ENCODE peak calls at places on chromosomes 13 and 19, in six cellular contexts. F is PC-3, M is aorta, W is IMR-90, N is A549, Y is OCI-LY7. U is an unnamed sample.

GRCh38 chr13:89832827-89833226 is 1514.7 kb upstream of the MIR17HG start:
- DNase-seq in F (no peak), M (no peak), W (peak; percentile 5), N (peak; percentile 48), Y (no peak), U (no peak)

GRCh38 chr13:41411536-41411935 is 45.8 kb upstream of the RGCC start:
- DNase-seq in F (peak; percentile 58), M (no peak), W (peak; percentile 71), N (peak; percentile 29), Y (peak; percentile 65), U (peak; percentile 74)

GRCh38 chr19:38194061-38194701 is 29.8 kb downstream of the DPF1 start:
- DNase-seq in F (peak; percentile 49), M (no peak), W (no peak), N (peak; percentile 78), Y (no peak), U (no peak)

GRCh38 chr13:44142540-44142867 is 231.1 kb upstream of the SERP2 start:
- DNase-seq in F (no peak), M (no peak), W (no peak), N (no peak), Y (no peak), U (no peak)

GRCh38 chr13:44439615-44440014 is 66.0 kb downstream of the SERP2 start:
- DNase-seq in F (no peak), M (no peak), W (no peak), N (no peak), Y (no peak), U (no peak)

GRCh38 chr13:27797228-27797624 is 4.9 kb downstream of the GSX1 start:
- DNase-seq in F (peak; percentile 32), M (no peak), W (peak; percentile 30), N (peak; percentile 40), Y (no peak), U (no peak)

GRCh38 chr19:19372656-19373416 is 32.6 kb upstream of the GATAD2A start:
- DNase-seq in F (peak; percentile 78), M (peak; percentile 87), W (peak; percentile 45), N (peak; percentile 61), Y (peak; percentile 90), U (peak; percentile 77)

GRCh38 chr19:55345818-55346724 is 6.4 kb downstream of the KMT5C start:
- DNase-seq in F (no peak), M (no peak), W (no peak), N (peak; percentile 72), Y (no peak), U (no peak)

GRCh38 chr19:11849264-11849615 is 714 bp downstream of the ZNF439 start:
- DNase-seq in F (no peak), M (no peak), W (no peak), N (no peak), Y (peak; percentile 79), U (no peak)

GRCh38 chr13:66410314-66410713 is 819.8 kb downstream of the PCDH9 start:
- DNase-seq in F (no peak), M (no peak), W (no peak), N (no peak), Y (no peak), U (no peak)

GRCh38 chr13:76161143-76161542 is 525.0 kb downstream of the LMO7 start:
- DNase-seq in F (no peak), M (peak; percentile 59), W (peak; percentile 17), N (no peak), Y (no peak), U (no peak)

GRCh38 chr19:1318678-1319471 is 33.2 kb downstream of the EFNA2 start:
- DNase-seq in F (no peak), M (no peak), W (no peak), N (no peak), Y (no peak), U (peak; percentile 40)

GRCh38 chr13:64289702-64290101 is 2874.1 kb upstream of the PCDH20 start:
- DNase-seq in F (no peak), M (no peak), W (no peak), N (no peak), Y (no peak), U (no peak)

GRCh38 chr19:38650911-38651584 is 3.6 kb downstream of the ACTN4 start:
- DNase-seq in F (peak; percentile 71), M (no peak), W (peak; percentile 60), N (peak; percentile 67), Y (no peak), U (no peak)

GRCh38 chr13:31556376-31556775 is 182.9 kb upstream of the RXFP2 start:
- DNase-seq in F (no peak), M (no peak), W (peak; percentile 2), N (no peak), Y (no peak), U (no peak)

GRCh38 chr13:48320396-48320790 is 16.8 kb downstream of the RB1 start:
- DNase-seq in F (no peak), M (no peak), W (no peak), N (no peak), Y (no peak), U (no peak)

GRCh38 chr13:41403983-41404382 is 53.4 kb upstream of the RGCC start:
- DNase-seq in F (no peak), M (no peak), W (no peak), N (no peak), Y (no peak), U (no peak)

GRCh38 chr19:48113190-48113917 is 2.7 kb upstream of the PLA2G4C start:
- DNase-seq in F (no peak), M (no peak), W (peak; percentile 18), N (peak; percentile 31), Y (no peak), U (no peak)

GRCh38 chr19:40247735-40248262 is 21.3 kb upstream of the CCNP start:
- DNase-seq in F (no peak), M (no peak), W (no peak), N (no peak), Y (no peak), U (no peak)

GRCh38 chr19:2765376-2765775 is 17.7 kb downstream of the SGTA start:
- DNase-seq in F (no peak), M (no peak), W (no peak), N (no peak), Y (no peak), U (no peak)

GRCh38 chr13:72527333-72527732 is 200.1 kb downstream of the MZT1 start:
- DNase-seq in F (no peak), M (no peak), W (no peak), N (no peak), Y (no peak), U (no peak)

GRCh38 chr13:48561461-48562224 is 28.8 kb upstream of the RCBTB2 start:
- DNase-seq in F (peak; percentile 61), M (no peak), W (no peak), N (no peak), Y (peak; percentile 31), U (no peak)

GRCh38 chr13:29934531-29935308 is 84.3 kb upstream of the UBL3 start:
- DNase-seq in F (peak; percentile 32), M (no peak), W (no peak), N (no peak), Y (no peak), U (no peak)

GRCh38 chr19:39811064-39811463 is 22.9 kb downstream of the DYRK1B start:
- DNase-seq in F (no peak), M (no peak), W (no peak), N (no peak), Y (no peak), U (no peak)

GRCh38 chr13:99228737-99229691 is 28.4 kb downstream of the UBAC2 start:
- DNase-seq in F (peak; percentile 78), M (no peak), W (peak; percentile 87), N (no peak), Y (peak; percentile 95), U (no peak)

GRCh38 chr13:45055198-45055901 is 65.0 kb upstream of the GTF2F2 start:
- DNase-seq in F (peak; percentile 93), M (no peak), W (peak; percentile 93), N (peak; percentile 22), Y (no peak), U (no peak)

DNA sequence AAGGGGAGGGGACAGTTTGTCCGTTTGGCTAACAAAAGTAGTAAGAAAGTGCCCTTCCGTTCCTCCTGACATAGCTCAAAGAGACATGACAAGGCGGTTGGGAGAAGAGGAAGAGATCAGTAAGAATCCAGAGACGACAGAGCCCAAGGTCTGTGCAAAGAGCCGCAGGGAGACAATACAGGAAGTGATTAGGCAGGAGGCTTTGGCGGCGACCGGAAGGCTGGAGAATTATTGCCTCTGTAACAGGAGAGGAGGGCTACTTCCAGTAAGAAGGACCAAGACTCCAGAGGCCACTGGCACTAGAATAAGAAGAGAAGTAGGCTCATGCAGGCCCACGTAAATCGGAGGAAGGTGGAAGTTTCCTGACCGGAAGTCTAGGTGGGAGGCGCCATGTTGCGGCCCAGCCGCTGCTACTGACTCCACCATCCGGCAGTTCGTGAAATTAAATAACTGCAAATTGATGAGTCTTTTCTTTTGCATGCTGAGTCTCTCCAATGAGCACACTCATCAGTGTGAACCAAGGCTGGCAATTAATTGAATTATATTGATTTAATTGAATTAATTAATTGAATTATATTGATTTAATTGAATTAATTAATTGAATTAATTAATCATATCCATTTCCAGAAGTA is 9.9 kb downstream of the RFX2 start:
- DNase-seq in F (no peak), M (no peak), W (no peak), N (no peak), Y (no peak), U (no peak)
- H3K4me3 ChIP-seq in F (no peak overlapping the region), M (no peak overlapping the region), W (no peak overlapping the region), N (no peak overlapping the region), Y (no peak overlapping the region), U (no peak overlapping the region)

GRCh38 chr19:57106646-57107235 is 13.0 kb upstream of the USP29 start:
- DNase-seq in F (no peak), M (no peak), W (no peak), N (no peak), Y (no peak), U (no peak)
- H3K9me3 ChIP-seq in F (peaks cover 25% of the 10 kb centered on the region), M (peaks cover 1% of the 10 kb centered on the region), W (peaks cover 15% of the 10 kb centered on the region), N (peaks cover 84% of the 10 kb centered on the region), Y (peaks cover 19% of the 10 kb centered on the region), U (peaks cover 33% of the 10 kb centered on the region)

DNA sequence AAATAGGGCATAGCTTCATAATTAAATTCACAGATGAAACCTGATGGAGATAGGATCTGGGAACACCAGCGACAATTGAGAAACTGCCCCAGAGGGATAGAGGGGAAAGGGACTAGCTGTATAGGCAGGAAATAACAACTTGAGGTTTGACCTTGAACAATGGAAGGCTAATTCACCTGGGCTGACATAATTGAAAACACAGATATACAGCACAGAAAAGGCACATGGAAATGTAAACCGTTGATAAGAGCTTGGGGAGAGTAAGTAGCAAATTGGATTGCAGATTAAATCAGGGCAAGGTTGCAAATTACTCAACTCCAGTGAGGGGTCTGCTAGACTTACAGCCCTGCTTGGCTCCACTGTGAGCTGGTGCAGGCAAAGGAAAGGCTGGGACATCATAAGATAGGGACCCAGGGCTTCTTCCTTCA is 246.7 kb downstream of the DLEU7 start:
- DNase-seq in F (no peak), M (no peak), W (no peak), N (no peak), Y (peak; percentile 31), U (no peak)
- H3K4me1 ChIP-seq in F (peaks cover 6% of the 10 kb centered on the region), M (no peaks in the 10 kb centered on the region), W (no peaks in the 10 kb centered on the region), N (peaks cover 4% of the 10 kb centered on the region), Y (peaks cover 78% of the 10 kb centered on the region), U (peaks cover 4% of the 10 kb centered on the region)

DNA sequence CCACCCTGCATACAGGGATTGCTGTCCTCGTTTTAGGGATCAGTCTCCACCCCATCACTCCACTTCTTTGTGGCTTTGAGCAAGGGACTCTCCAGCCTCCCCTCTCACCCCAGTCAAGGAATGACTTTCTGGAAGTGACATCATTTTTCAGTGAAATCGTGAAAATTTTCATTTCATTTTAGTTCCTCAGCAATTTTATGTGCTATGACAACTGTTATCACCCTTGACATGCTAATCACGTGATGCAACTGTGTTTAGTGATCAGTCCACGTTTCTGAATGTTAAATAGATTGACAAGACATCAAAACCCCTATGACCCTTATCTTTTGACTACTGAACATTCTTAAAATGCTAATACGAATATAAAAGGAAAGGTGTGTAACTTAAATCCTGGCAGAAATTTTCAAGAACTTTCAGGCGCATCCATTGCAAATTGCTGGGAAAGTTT is 8.0 kb downstream of the C19orf81 start:
- DNase-seq in F (no peak), M (no peak), W (no peak), N (no peak), Y (no peak), U (no peak)
- H3K4me3 ChIP-seq in F (peak overlapping the region; percentile 45), M (no peak overlapping the region), W (no peak overlapping the region), N (peak overlapping the region; percentile 39), Y (peak overlapping the region; percentile 69), U (no peak overlapping the region)